ENCODE peak calls at places on chromosome 19, in seven cellular contexts. L, O, Z, E, P, J and K are unnamed samples.

GRCh38 chr19:16429066-16429758 is 42.6 kb downstream of the EPS15L1 start:
- DNase-seq in E (no peak), J (no peak), P (no peak), Z (peak), O (no peak), L (no peak), K (no peak)

GRCh38 chr19:47713046-47714021 is at the start of gene EHD2:
- DNase-seq in O (no peak), J (no peak), E (no peak), P (peak), Z (peak), L (no peak), K (peak)

GRCh38 chr19:30799854-30800755 is 427.9 kb downstream of the ZNF536 start:
- DNase-seq in Z (no peak), P (peak), E (no peak), O (no peak), J (peak), L (peak), K (peak)

GRCh38 chr19:34253711-34254551 is 423 bp upstream of the GARRE1 start:
- DNase-seq in P (peak), L (peak), J (peak), E (no peak), O (no peak), Z (no peak), K (no peak)

GRCh38 chr19:57664269-57665127 is 4.2 kb upstream of the ZSCAN4 start:
- DNase-seq in Z (peak), E (no peak), J (no peak), L (peak), P (peak), O (no peak), K (peak)

GRCh38 chr19:18992696-18993095 is 40.6 kb downstream of the SUGP2 start:
- DNase-seq in L (no peak), J (no peak), E (no peak), O (no peak), P (no peak), Z (no peak), K (no peak)

GRCh38 chr19:47541507-47541906 is 26.6 kb upstream of the NAPA start:
- DNase-seq in J (no peak), O (no peak), Z (no peak), E (peak), P (no peak), L (no peak), K (no peak)

GRCh38 chr19:19087676-19088075 is 23.9 kb downstream of the SLC25A42 start:
- DNase-seq in O (no peak), P (no peak), Z (no peak), E (no peak), L (no peak), J (no peak), K (no peak)

GRCh38 chr19:35618857-35619256 is 6.3 kb downstream of the HAUS5 start:
- DNase-seq in O (no peak), P (no peak), L (no peak), E (no peak), J (no peak), Z (peak), K (no peak)

GRCh38 chr19:58037927-58038687 is 4.3 kb downstream of the ZSCAN1 start:
- DNase-seq in Z (no peak), P (no peak), E (no peak), L (no peak), O (no peak), J (no peak), K (no peak)

GRCh38 chr19:21586341-21587116 is 81.1 kb downstream of the ZNF429 start:
- DNase-seq in P (no peak), J (no peak), E (no peak), O (no peak), L (no peak), Z (peak), K (peak)

GRCh38 chr19:46863818-46864629 is 3.2 kb downstream of the ARHGAP35 start:
- DNase-seq in L (peak), E (no peak), O (no peak), Z (peak), J (peak), P (no peak), K (peak)

GRCh38 chr19:35266904-35267817 is 1.6 kb upstream of the USF2 start:
- DNase-seq in J (no peak), Z (peak), E (no peak), O (no peak), P (peak), L (no peak), K (no peak)

GRCh38 chr19:46654621-46655152 is 6.3 kb downstream of the DACT3 start:
- DNase-seq in O (no peak), E (no peak), Z (no peak), J (no peak), L (peak), P (no peak), K (no peak)

GRCh38 chr19:2618611-2619010 is 83.9 kb downstream of the GNG7 start:
- DNase-seq in O (peak), J (no peak), E (no peak), Z (no peak), L (no peak), P (no peak), K (no peak)

GRCh38 chr19:2616741-2617392 is 85.6 kb downstream of the GNG7 start:
- DNase-seq in P (no peak), O (no peak), J (no peak), L (peak), E (no peak), Z (no peak), K (no peak)

GRCh38 chr19:2615782-2616181 is 86.7 kb downstream of the GNG7 start:
- DNase-seq in P (no peak), J (no peak), Z (no peak), L (no peak), O (no peak), E (no peak), K (no peak)

GRCh38 chr19:2619076-2619475 is 83.4 kb downstream of the GNG7 start:
- DNase-seq in P (peak), J (no peak), Z (no peak), E (no peak), L (no peak), O (no peak), K (no peak)

DNA sequence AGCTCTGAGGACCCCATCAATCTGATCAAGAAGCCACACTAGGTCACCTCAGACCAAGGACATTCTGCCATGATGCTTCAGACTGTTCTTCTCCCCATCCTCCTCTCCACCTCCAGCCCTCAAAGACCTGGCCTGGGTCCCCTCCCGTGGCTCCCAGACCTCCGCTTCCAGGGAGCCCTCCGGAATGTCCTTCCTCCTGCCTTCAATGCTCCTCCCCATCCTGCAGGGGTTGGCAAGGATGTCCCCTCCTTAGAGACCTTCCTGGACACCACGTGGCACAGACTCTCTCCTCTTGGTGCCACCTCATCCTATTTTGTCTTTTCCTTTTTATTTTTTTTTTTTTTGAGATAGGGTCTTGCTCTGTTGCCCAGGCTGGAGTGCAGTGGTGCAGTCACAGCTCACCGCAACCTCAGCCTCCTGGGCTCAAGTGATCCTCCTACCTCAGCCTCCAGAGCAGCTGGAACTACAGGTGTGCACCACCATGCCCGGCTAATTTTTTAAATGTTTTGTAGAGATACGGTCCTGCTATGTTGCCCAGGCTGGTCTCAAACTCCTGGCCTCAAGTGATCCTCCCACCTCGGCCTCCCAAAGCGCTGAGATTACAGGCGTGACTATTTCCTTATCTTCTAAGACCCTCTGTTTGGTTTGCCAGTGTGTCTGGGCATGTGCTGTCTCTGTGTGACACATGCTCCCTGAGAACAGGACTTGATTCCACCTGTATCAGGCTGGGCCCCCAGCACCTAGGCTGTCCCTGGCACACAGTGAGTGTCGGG is 84.9 kb downstream of the GNG7 start:
- DNase-seq in J (no peak), E (no peak), Z (no peak), L (no peak), P (no peak), O (no peak), K (no peak)
- TF ChIP-seq JUND in J (no peak), E (no peak), Z (no peak), L (no peak), P (no peak), O (no peak), K (no peak)

GRCh38 chr19:1862424-1863307 is 713 bp downstream of the KLF16 start:
- DNase-seq in Z (peak), P (peak), O (no peak), J (no peak), E (no peak), L (no peak), K (no peak)

GRCh38 chr19:1865172-1866010 is 2.0 kb upstream of the KLF16 start:
- DNase-seq in L (no peak), E (no peak), O (no peak), Z (no peak), J (no peak), P (no peak), K (no peak)

GRCh38 chr19:1863308-1863637 is at the start of gene KLF16:
- DNase-seq in E (no peak), J (no peak), O (no peak), Z (no peak), P (no peak), L (no peak), K (no peak)

GRCh38 chr19:1863638-1864479 is 480 bp upstream of the KLF16 start:
- DNase-seq in Z (peak), P (peak), E (peak), O (peak), L (peak), J (no peak), K (peak)

GRCh38 chr19:1864480-1865171 is 1.2 kb upstream of the KLF16 start:
- DNase-seq in O (no peak), E (no peak), L (peak), Z (peak), J (no peak), P (peak), K (no peak)
- TF ChIP-seq JUND in O (no peak), E (no peak), L (no peak), Z (no peak), J (no peak), P (no peak), K (no peak)

GRCh38 chr19:33175886-33176669 is 18.1 kb upstream of the LRP3 start:
- DNase-seq in P (no peak), L (peak), O (no peak), Z (peak), J (no peak), E (no peak), K (peak)
- TF ChIP-seq JUND in P (no peak), L (no peak), O (no peak), Z (no peak), J (no peak), E (no peak), K (no peak)

GRCh38 chr19:11268783-11269267 is 6.5 kb upstream of the DOCK6 start:
- DNase-seq in P (peak), Z (peak), O (no peak), L (peak), J (no peak), E (no peak), K (no peak)
- TF ChIP-seq JUND in P (peak), Z (no peak), O (no peak), L (no peak), J (no peak), E (no peak), K (no peak)

DNA sequence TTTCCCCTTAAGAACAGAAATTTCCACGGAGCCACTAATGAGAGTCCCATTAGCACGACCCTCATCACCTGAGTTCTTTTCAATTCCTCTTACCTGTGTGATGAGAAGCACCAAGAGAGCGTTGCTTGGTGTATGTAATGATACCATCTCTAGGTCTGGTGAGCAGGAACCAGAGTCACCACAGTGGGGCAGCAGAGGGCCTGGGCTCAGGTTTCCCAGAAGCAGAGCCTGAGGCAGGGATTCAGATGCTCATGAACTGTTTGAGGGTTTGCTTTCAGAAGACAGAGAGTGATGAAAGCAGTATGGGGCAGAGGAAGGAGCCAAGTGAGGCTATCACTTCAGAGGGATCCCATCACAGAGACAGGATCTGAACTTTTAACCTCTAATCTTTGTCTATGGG is 3.1 kb upstream of the PTPRH start:
- DNase-seq in Z (no peak), J (no peak), L (peak), E (peak), P (peak), O (peak), K (no peak)
- TF ChIP-seq JUND in Z (no peak), J (no peak), L (no peak), E (no peak), P (peak), O (no peak), K (no peak)

DNA sequence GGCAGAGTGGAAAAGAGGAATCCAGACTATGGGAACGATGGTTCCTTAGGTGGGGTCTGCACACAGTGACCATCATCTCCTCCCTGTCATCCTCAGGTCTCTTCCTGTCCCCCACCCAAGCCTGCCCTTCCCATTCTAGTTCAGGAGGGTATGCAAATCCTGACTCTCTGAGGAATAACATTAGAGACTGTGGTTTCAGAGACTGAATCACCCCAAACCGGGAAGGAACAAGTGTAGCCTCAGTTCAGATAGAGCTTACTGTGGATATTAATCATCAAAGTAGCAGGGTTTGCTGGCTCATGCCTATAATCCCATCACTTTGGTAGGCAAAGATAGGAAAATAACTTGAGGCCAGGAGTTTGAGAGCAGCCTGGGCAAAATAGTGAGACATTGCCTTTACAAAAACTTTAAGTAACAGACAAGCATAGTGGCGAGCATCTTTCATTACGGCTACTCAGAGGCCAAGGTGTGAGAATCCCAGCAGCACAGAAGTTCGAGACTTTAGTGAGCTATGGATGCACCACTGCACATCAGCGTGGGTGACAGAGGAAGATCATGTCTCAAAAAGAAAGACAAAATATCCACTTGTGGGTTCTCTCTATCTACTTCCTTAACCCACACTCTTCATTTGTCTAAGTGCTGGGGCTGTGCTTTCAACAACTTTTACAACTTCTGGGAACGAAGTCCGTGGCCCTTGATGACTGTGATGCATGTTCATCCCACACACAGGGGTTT is 19.3 kb upstream of the LGALS13 start:
- DNase-seq in O (no peak), E (peak), Z (no peak), J (no peak), L (no peak), P (no peak), K (no peak)
- TF ChIP-seq JUND in O (no peak), E (no peak), Z (no peak), J (no peak), L (no peak), P (no peak), K (no peak)

DNA sequence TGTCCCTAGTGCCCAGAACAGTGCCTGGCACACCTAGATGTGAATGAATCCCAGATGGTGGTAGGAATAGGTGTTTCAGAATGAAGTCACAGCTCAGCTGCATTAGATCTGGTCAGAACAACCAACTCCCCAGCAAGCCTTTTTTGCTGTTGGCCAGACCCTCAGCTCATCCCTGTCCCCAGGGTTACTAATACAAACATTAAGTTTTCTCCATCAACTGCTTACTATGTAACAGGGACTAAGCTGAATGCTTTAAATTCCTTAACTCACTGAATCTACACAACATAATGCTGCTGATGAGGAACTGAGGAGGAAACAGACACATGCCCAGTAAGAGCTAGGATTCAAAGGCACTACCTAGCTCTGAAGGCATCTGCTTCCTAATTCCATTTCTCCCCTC is 18.8 kb downstream of the SMG9 start:
- DNase-seq in P (no peak), E (no peak), J (no peak), Z (no peak), L (no peak), O (no peak), K (no peak)
- TF ChIP-seq JUND in P (no peak), E (no peak), J (no peak), Z (no peak), L (no peak), O (no peak), K (no peak)

GRCh38 chr19:2274185-2274711 is 7.7 kb downstream of the PEAK3 start:
- DNase-seq in L (no peak), Z (no peak), O (no peak), P (no peak), E (no peak), J (no peak), K (no peak)
- TF ChIP-seq JUND in L (no peak), Z (no peak), O (no peak), P (no peak), E (no peak), J (no peak), K (no peak)

GRCh38 chr19:7767487-7767886 is 4.4 kb downstream of the CLEC4M start:
- DNase-seq in P (no peak), O (no peak), Z (no peak), L (no peak), J (no peak), E (no peak), K (no peak)

GRCh38 chr19:7773841-7774240 is 10.8 kb downstream of the CLEC4M start:
- DNase-seq in Z (no peak), O (no peak), P (no peak), E (no peak), J (no peak), L (no peak), K (peak)

GRCh38 chr19:7769171-7769570 is 6.1 kb downstream of the CLEC4M start:
- DNase-seq in P (no peak), O (no peak), E (no peak), L (no peak), J (no peak), Z (no peak), K (no peak)

GRCh38 chr19:7772752-7773291 is 9.8 kb downstream of the CLEC4M start:
- DNase-seq in O (no peak), E (peak), Z (no peak), L (no peak), J (no peak), P (peak), K (no peak)

GRCh38 chr19:7771072-7771471 is 8.0 kb downstream of the CLEC4M start:
- DNase-seq in E (no peak), P (no peak), L (no peak), J (no peak), O (no peak), Z (no peak), K (no peak)
- TF ChIP-seq JUND in E (no peak), P (no peak), L (no peak), J (no peak), O (no peak), Z (no peak), K (no peak)

GRCh38 chr19:45234089-45234869 is 10.9 kb downstream of the EXOC3L2 start:
- DNase-seq in E (no peak), L (no peak), O (no peak), Z (peak), J (no peak), P (no peak), K (no peak)
- TF ChIP-seq JUND in E (no peak), L (no peak), O (no peak), Z (no peak), J (no peak), P (no peak), K (no peak)